ENCODE peak calls at places on chromosome 6, in six cellular contexts. I, K, F, H, P and A are unnamed samples.

GRCh38 chr6:3385660-3386151 is 71.1 kb downstream of the SLC22A23 start:
- DNase-seq in I (peak; percentile 54), K (no peak), F (no peak), H (no peak), P (no peak), A (peak; percentile 35)

GRCh38 chr6:134145786-134146185 is 93.4 kb upstream of the SLC2A12 start:
- DNase-seq in I (no peak), K (peak; percentile 75), F (no peak), H (no peak), P (no peak), A (no peak)

GRCh38 chr6:169940554-169941290 is 189.3 kb downstream of the ERMARD start:
- DNase-seq in I (no peak), K (no peak), F (no peak), H (no peak), P (no peak), A (no peak)

GRCh38 chr6:74167951-74168350 is 471.9 kb downstream of the CD109 start:
- DNase-seq in I (no peak), K (peak; percentile 5), F (no peak), H (no peak), P (no peak), A (no peak)

GRCh38 chr6:124964084-124964763 is 2.0 kb downstream of the RNF217 start:
- DNase-seq in I (no peak), K (peak; percentile 65), F (no peak), H (no peak), P (peak; percentile 78), A (peak; percentile 35)

GRCh38 chr6:33830635-33831240 is 26.9 kb upstream of the MLN start:
- DNase-seq in I (no peak), K (no peak), F (no peak), H (no peak), P (no peak), A (no peak)

GRCh38 chr6:164838068-164838615 is 471.3 kb downstream of the C6orf118 start:
- DNase-seq in I (no peak), K (no peak), F (no peak), H (no peak), P (no peak), A (no peak)

GRCh38 chr6:43088654-43089056 is 12.5 kb downstream of the PTK7 start:
- DNase-seq in I (peak; percentile 56), K (peak; percentile 13), F (no peak), H (no peak), P (no peak), A (no peak)

GRCh38 chr6:169966312-169967181 is 215.1 kb downstream of the ERMARD start:
- DNase-seq in I (no peak), K (no peak), F (no peak), H (no peak), P (no peak), A (no peak)

GRCh38 chr6:7513534-7513933 is 27.9 kb upstream of the DSP start:
- DNase-seq in I (peak; percentile 7), K (no peak), F (no peak), H (no peak), P (no peak), A (no peak)

GRCh38 chr6:44672838-44673237 is 285.3 kb downstream of the CDC5L start:
- DNase-seq in I (peak; percentile 3), K (no peak), F (no peak), H (no peak), P (no peak), A (no peak)

GRCh38 chr6:35230950-35231349 is 17.2 kb downstream of the SCUBE3 start:
- DNase-seq in I (no peak), K (no peak), F (no peak), H (peak; percentile 82), P (peak; percentile 37), A (no peak)

GRCh38 chr6:110255356-110255755 is 75.1 kb downstream of the CDC40 start:
- DNase-seq in I (no peak), K (peak; percentile 37), F (no peak), H (no peak), P (no peak), A (peak; percentile 19)

GRCh38 chr6:163620101-163620500 is 205.6 kb downstream of the QKI start:
- DNase-seq in I (no peak), K (no peak), F (no peak), H (no peak), P (no peak), A (no peak)

GRCh38 chr6:154458565-154459475 is 51.7 kb downstream of the CNKSR3 start:
- DNase-seq in I (no peak), K (no peak), F (no peak), H (no peak), P (no peak), A (no peak)

GRCh38 chr6:118709859-118710350 is 58.5 kb upstream of the CEP85L start:
- DNase-seq in I (no peak), K (peak; percentile 86), F (no peak), H (no peak), P (no peak), A (no peak)

GRCh38 chr6:44321210-44321609 is 8.1 kb upstream of the AARS2 start:
- DNase-seq in I (no peak), K (no peak), F (no peak), H (no peak), P (no peak), A (no peak)

GRCh38 chr6:149335924-149336323 is 18.4 kb downstream of the TAB2 start:
- DNase-seq in I (no peak), K (peak; percentile 69), F (no peak), H (no peak), P (no peak), A (no peak)

GRCh38 chr6:47044418-47044817 is 2.3 kb upstream of the ADGRF1 start:
- DNase-seq in I (peak; percentile 29), K (no peak), F (no peak), H (no peak), P (no peak), A (no peak)

GRCh38 chr6:150751296-150751695 is 114.2 kb upstream of the MTHFD1L start:
- DNase-seq in I (no peak), K (peak; percentile 39), F (no peak), H (no peak), P (no peak), A (no peak)

GRCh38 chr6:148203970-148204369 is 138.7 kb upstream of the SASH1 start:
- DNase-seq in I (no peak), K (peak; percentile 90), F (no peak), H (no peak), P (no peak), A (no peak)

GRCh38 chr6:120826253-120826652 is 508.0 kb downstream of the TBC1D32 start:
- DNase-seq in I (peak; percentile 20), K (no peak), F (no peak), H (no peak), P (no peak), A (peak; percentile 76)

GRCh38 chr6:151445482-151445881 is 6.4 kb downstream of the RMND1 start:
- DNase-seq in I (no peak), K (peak; percentile 95), F (no peak), H (no peak), P (no peak), A (no peak)

GRCh38 chr6:3509326-3509725 is 52.5 kb upstream of the SLC22A23 start:
- DNase-seq in I (no peak), K (peak; percentile 55), F (no peak), H (no peak), P (no peak), A (no peak)

GRCh38 chr6:33433560-33434191 is 13.8 kb downstream of the SYNGAP1 start:
- DNase-seq in I (no peak), K (peak; percentile 75), F (no peak), H (peak; percentile 37), P (peak; percentile 62), A (no peak)

GRCh38 chr6:167093406-167093921 is 29.4 kb upstream of the CCR6 start:
- DNase-seq in I (no peak), K (no peak), F (no peak), H (no peak), P (no peak), A (no peak)
- H3K4me1 ChIP-seq in I (no peaks in the 10 kb centered on the region), K (no peaks in the 10 kb centered on the region), F (no peaks in the 10 kb centered on the region), H (peaks cover 6% of the 10 kb centered on the region), P (no peaks in the 10 kb centered on the region), A (no peaks in the 10 kb centered on the region)

DNA sequence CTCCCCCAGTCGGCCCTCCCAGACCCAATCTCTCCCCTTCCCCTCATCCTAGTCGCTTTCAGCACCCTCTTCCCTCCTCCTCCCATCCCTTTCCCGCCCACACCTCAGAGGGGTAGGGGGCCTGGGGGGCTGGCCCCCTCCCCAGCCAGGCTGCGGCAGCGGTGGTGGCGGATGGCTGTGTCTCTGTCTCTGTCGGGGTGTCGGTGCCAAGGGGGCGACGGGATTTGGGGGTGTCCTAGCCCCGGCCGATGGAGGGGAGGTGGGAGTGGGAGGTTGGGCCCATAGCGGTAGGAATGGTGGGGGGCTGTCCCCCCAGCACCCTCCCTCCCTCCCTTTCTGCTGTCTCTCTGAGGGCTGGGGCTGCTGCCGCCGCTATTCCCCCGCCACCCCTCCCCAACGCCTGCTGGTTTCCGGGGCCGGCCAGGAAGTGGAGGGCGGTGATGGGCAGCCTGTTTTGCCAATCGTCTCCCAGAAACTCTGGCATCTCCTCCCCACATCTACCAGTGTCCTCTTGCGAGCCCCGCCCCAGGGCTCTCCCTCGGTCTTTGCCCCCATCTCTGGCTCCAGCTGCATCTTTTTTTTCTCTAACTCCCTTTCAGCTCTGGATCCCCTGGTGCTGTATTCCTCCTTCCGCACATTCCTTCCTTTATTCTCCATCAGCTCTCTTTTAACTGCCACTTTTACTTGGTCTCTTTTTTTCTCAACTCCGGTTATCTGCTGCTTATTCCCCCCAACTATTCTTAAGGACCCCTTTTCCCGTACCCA is at the start of gene AGPAT1:
- DNase-seq in I (peak; percentile 96), K (peak; percentile 96), F (peak; percentile 51), H (peak; percentile 98), P (peak; percentile 99), A (peak; percentile 98)
- TF ChIP-seq POLR2A in I (peak; percentile 60), K (no peak), F (no peak), H (no peak), P (peak; percentile 66), A (peak; percentile 56)

GRCh38 chr6:156205678-156206077 is 571.5 kb upstream of the ARID1B start:
- DNase-seq in I (no peak), K (no peak), F (no peak), H (no peak), P (no peak), A (no peak)
- H3K9me3 ChIP-seq in I (no peaks in the 10 kb centered on the region), K (no peaks in the 10 kb centered on the region), F (peaks cover 21% of the 10 kb centered on the region), H (peaks cover 6% of the 10 kb centered on the region), P (no peaks in the 10 kb centered on the region), A (no peaks in the 10 kb centered on the region)

GRCh38 chr6:36594029-36594815 is at the start of gene SRSF3:
- DNase-seq in I (peak; percentile 98), K (peak; percentile 98), F (peak; percentile 89), H (peak; percentile 98), P (peak; percentile 97), A (peak; percentile 99)
- H3K4me1 ChIP-seq in I (no peaks in the 10 kb centered on the region), K (peaks cover 5% of the 10 kb centered on the region), F (peaks cover 8% of the 10 kb centered on the region), H (peaks cover 31% of the 10 kb centered on the region), P (peaks cover 9% of the 10 kb centered on the region), A (peaks cover 28% of the 10 kb centered on the region)

GRCh38 chr6:71139249-71139648 is 149.4 kb upstream of the OGFRL1 start:
- DNase-seq in I (no peak), K (peak; percentile 2), F (no peak), H (no peak), P (no peak), A (no peak)
- TF ChIP-seq POLR2A in I (no peak), K (no peak), F (no peak), H (no peak), P (no peak), A (no peak)

GRCh38 chr6:14464049-14464448 is 346.5 kb downstream of the CD83 start:
- DNase-seq in I (no peak), K (no peak), F (no peak), H (no peak), P (no peak), A (no peak)
- H3K9me3 ChIP-seq in I (no peaks in the 10 kb centered on the region), K (no peaks in the 10 kb centered on the region), F (no peaks in the 10 kb centered on the region), H (no peaks in the 10 kb centered on the region), P (no peaks in the 10 kb centered on the region), A (no peaks in the 10 kb centered on the region)